ENCODE peak calls at places on chromosomes 4 and X, in seven cellular contexts. Q is anterior cingulate cortex; U is SK-N-MC; N is erythroblast; S is smooth muscle cell of the brain vasculature; M is SHP77; O is activated CD4-positive, alpha-beta T cell treated with anti-CD3 and anti-CD28 coated beads, Interleukin-2, amount 50 U/mL, for 24 hours. G is an unnamed sample.

GRCh38 chr4:8272472-8273428 is 3.2 kb downstream of the HTRA3 start:
- DNase-seq in Q (no peak), U (no peak), N (no peak), S (no peak), M (no peak), O (no peak), G (no peak)

GRCh38 chr4:109355835-109356234 is 53.4 kb upstream of the COL25A1 start:
- DNase-seq in Q (no peak), U (no peak), N (no peak), S (no peak), M (no peak), O (no peak), G (no peak)

GRCh38 chr4:25881187-25881586 is 18.4 kb upstream of the SEL1L3 start:
- DNase-seq in Q (no peak), U (no peak), N (no peak), S (no peak), M (no peak), O (no peak), G (no peak)

GRCh38 chr4:5722328-5722727 is 11.3 kb downstream of the EVC start:
- DNase-seq in Q (no peak), U (no peak), N (no peak), S (no peak), M (no peak), O (no peak), G (peak; percentile 66)

GRCh38 chrX:110394653-110395052 is 36.0 kb downstream of the RTL9 start:
- DNase-seq in Q (no peak), U (no peak), N (peak; percentile 4), S (no peak), M (no peak), O (no peak), G (peak; percentile 44)

GRCh38 chrX:154717824-154718223 is 33.1 kb downstream of the GAB3 start:
- DNase-seq in Q (no peak), U (peak; percentile 28), N (peak; percentile 17), S (no peak), M (peak; percentile 6), O (no peak), G (peak; percentile 34)

GRCh38 chr4:38163216-38164006 is 203.2 kb downstream of the PTTG2 start:
- DNase-seq in Q (no peak), U (no peak), N (no peak), S (no peak), M (no peak), O (no peak), G (no peak)

GRCh38 chr4:41154814-41155177 is 59.5 kb downstream of the APBB2 start:
- DNase-seq in Q (no peak), U (no peak), N (no peak), S (no peak), M (no peak), O (no peak), G (no peak)

GRCh38 chrX:119763175-119763574 is 4.8 kb downstream of the SOWAHD start:
- DNase-seq in Q (no peak), U (no peak), N (no peak), S (peak; percentile 7), M (no peak), O (no peak), G (peak; percentile 47)

GRCh38 chrX:41067721-41068120 is 17.5 kb upstream of the USP9X start:
- DNase-seq in Q (no peak), U (no peak), N (peak; percentile 88), S (no peak), M (no peak), O (no peak), G (no peak)